ENCODE peak calls at places on chromosomes 2 and 18, in seven cellular contexts. One of them, this sample, is unnamed. For H3K4me1, the result is how much of the 10 kb centered on the place peaks cover.

GRCh38 chr18:3005462-3005861 is 7.5 kb downstream of the LPIN2 start:
- DNase-seq in left ventricle myocardium inferior: no peak
- DNase-seq in A549: no peak
- DNase-seq in CD4-positive, CD25-positive, alpha-beta regulatory T cell: no peak
- DNase-seq in Caco-2: no peak
- DNase-seq in hepatocyte: no peak
- DNase-seq in body of pancreas: no peak
- DNase-seq in this sample: no peak

GRCh38 chr2:8574196-8575010 is 107.5 kb upstream of the ID2 start:
- DNase-seq in left ventricle myocardium inferior: no peak
- DNase-seq in A549: no peak
- DNase-seq in CD4-positive, CD25-positive, alpha-beta regulatory T cell: no peak
- DNase-seq in Caco-2: peak
- DNase-seq in hepatocyte: peak
- DNase-seq in body of pancreas: peak
- DNase-seq in this sample: no peak

GRCh38 chr2:234341332-234341985 is 155.4 kb downstream of the ARL4C start:
- DNase-seq in left ventricle myocardium inferior: no peak
- DNase-seq in A549: no peak
- DNase-seq in CD4-positive, CD25-positive, alpha-beta regulatory T cell: no peak
- DNase-seq in Caco-2: no peak
- DNase-seq in hepatocyte: no peak
- DNase-seq in body of pancreas: no peak
- DNase-seq in this sample: no peak

GRCh38 chr2:17303054-17303453 is 215.2 kb downstream of the RAD51AP2 start:
- DNase-seq in left ventricle myocardium inferior: no peak
- DNase-seq in A549: no peak
- DNase-seq in CD4-positive, CD25-positive, alpha-beta regulatory T cell: no peak
- DNase-seq in Caco-2: no peak
- DNase-seq in hepatocyte: no peak
- DNase-seq in body of pancreas: no peak
- DNase-seq in this sample: peak

GRCh38 chr2:161571051-161571429 is 53.2 kb upstream of the SLC4A10 start:
- DNase-seq in left ventricle myocardium inferior: no peak
- DNase-seq in A549: no peak
- DNase-seq in CD4-positive, CD25-positive, alpha-beta regulatory T cell: no peak
- DNase-seq in Caco-2: no peak
- DNase-seq in hepatocyte: no peak
- DNase-seq in body of pancreas: no peak
- DNase-seq in this sample: no peak

GRCh38 chr18:44696892-44697291 is 16.2 kb downstream of the SETBP1 start:
- DNase-seq in left ventricle myocardium inferior: no peak
- DNase-seq in A549: no peak
- DNase-seq in CD4-positive, CD25-positive, alpha-beta regulatory T cell: no peak
- DNase-seq in Caco-2: peak
- DNase-seq in hepatocyte: peak
- DNase-seq in body of pancreas: peak
- DNase-seq in this sample: no peak

GRCh38 chr2:111900859-111901258 is 2.5 kb downstream of the MERTK start:
- DNase-seq in left ventricle myocardium inferior: no peak
- DNase-seq in A549: peak
- DNase-seq in CD4-positive, CD25-positive, alpha-beta regulatory T cell: no peak
- DNase-seq in Caco-2: peak
- DNase-seq in hepatocyte: peak
- DNase-seq in body of pancreas: peak
- DNase-seq in this sample: no peak

GRCh38 chr2:65605427-65606058 is 173.1 kb upstream of the SPRED2 start:
- DNase-seq in left ventricle myocardium inferior: no peak
- DNase-seq in A549: no peak
- DNase-seq in CD4-positive, CD25-positive, alpha-beta regulatory T cell: no peak
- DNase-seq in Caco-2: no peak
- DNase-seq in hepatocyte: no peak
- DNase-seq in body of pancreas: no peak
- DNase-seq in this sample: no peak

GRCh38 chr2:17257194-17257909 is 260.9 kb downstream of the RAD51AP2 start:
- DNase-seq in left ventricle myocardium inferior: no peak
- DNase-seq in A549: no peak
- DNase-seq in CD4-positive, CD25-positive, alpha-beta regulatory T cell: no peak
- DNase-seq in Caco-2: no peak
- DNase-seq in hepatocyte: no peak
- DNase-seq in body of pancreas: no peak
- DNase-seq in this sample: no peak

GRCh38 chr18:36352384-36352783 is 54.9 kb downstream of the FHOD3 start:
- DNase-seq in left ventricle myocardium inferior: no peak
- DNase-seq in A549: no peak
- DNase-seq in CD4-positive, CD25-positive, alpha-beta regulatory T cell: no peak
- DNase-seq in Caco-2: no peak
- DNase-seq in hepatocyte: peak
- DNase-seq in body of pancreas: peak
- DNase-seq in this sample: no peak

GRCh38 chr2:31138037-31138962 is at the start of gene GALNT14:
- DNase-seq in left ventricle myocardium inferior: peak
- DNase-seq in A549: peak
- DNase-seq in CD4-positive, CD25-positive, alpha-beta regulatory T cell: no peak
- DNase-seq in Caco-2: no peak
- DNase-seq in hepatocyte: peak
- DNase-seq in body of pancreas: peak
- DNase-seq in this sample: no peak

GRCh38 chr2:168434164-168434563 is 21.9 kb upstream of the CERS6 start:
- DNase-seq in left ventricle myocardium inferior: peak
- DNase-seq in A549: no peak
- DNase-seq in CD4-positive, CD25-positive, alpha-beta regulatory T cell: no peak
- DNase-seq in Caco-2: no peak
- DNase-seq in hepatocyte: peak
- DNase-seq in body of pancreas: peak
- DNase-seq in this sample: no peak

GRCh38 chr18:55592572-55592971 is 4.6 kb upstream of the TCF4 start:
- DNase-seq in left ventricle myocardium inferior: no peak
- DNase-seq in A549: no peak
- DNase-seq in CD4-positive, CD25-positive, alpha-beta regulatory T cell: no peak
- DNase-seq in Caco-2: no peak
- DNase-seq in hepatocyte: no peak
- DNase-seq in body of pancreas: no peak
- DNase-seq in this sample: no peak

DNA sequence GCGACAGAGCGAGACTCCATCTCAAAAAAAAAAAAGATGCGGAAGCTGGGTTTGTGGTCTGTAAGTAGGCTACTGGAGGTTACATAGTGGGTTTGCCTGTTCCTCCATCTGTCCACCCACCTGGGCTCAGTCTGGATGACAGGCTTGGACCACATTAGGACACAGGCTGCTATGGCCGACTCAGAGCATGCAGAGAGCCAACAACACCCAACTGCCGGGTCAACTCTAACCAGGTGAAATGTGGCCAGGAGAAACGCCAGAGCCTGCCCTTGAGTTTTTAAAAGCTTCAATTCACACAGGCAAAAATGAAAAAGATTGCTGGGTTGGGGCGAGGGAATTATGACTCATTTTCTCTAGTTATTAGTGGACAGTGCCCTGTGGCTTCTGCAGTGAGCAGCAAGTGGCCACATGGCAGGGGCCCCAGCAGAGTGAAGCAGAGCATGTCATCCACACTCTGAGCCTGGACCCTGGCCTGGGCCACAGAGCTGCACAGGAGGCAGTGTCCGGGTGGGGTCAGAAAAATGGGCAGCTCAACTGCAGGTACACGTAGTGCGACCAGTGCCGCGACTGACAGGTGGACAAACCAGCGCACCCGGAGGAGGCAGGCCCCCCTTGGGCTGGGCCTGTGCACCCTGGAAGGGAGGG is 67.4 kb downstream of the BIN1 start:
- DNase-seq in left ventricle myocardium inferior: no peak
- DNase-seq in A549: no peak
- DNase-seq in CD4-positive, CD25-positive, alpha-beta regulatory T cell: no peak
- DNase-seq in Caco-2: no peak
- DNase-seq in hepatocyte: no peak
- DNase-seq in body of pancreas: no peak
- DNase-seq in this sample: no peak
- H3K4me1 ChIP-seq in left ventricle myocardium inferior: under half
- H3K4me1 ChIP-seq in A549: under half
- H3K4me1 ChIP-seq in CD4-positive, CD25-positive, alpha-beta regulatory T cell: under half
- H3K4me1 ChIP-seq in Caco-2: under half
- H3K4me1 ChIP-seq in hepatocyte: under half
- H3K4me1 ChIP-seq in body of pancreas: under half
- H3K4me1 ChIP-seq in this sample: under half

GRCh38 chr2:227016894-227017293 is 147.1 kb downstream of the COL4A4 start:
- DNase-seq in left ventricle myocardium inferior: no peak
- DNase-seq in A549: no peak
- DNase-seq in CD4-positive, CD25-positive, alpha-beta regulatory T cell: no peak
- DNase-seq in Caco-2: no peak
- DNase-seq in hepatocyte: no peak
- DNase-seq in body of pancreas: no peak
- DNase-seq in this sample: no peak

GRCh38 chr2:227007940-227008339 is 156.1 kb downstream of the COL4A4 start:
- DNase-seq in left ventricle myocardium inferior: no peak
- DNase-seq in A549: no peak
- DNase-seq in CD4-positive, CD25-positive, alpha-beta regulatory T cell: no peak
- DNase-seq in Caco-2: no peak
- DNase-seq in hepatocyte: no peak
- DNase-seq in body of pancreas: no peak
- DNase-seq in this sample: no peak

GRCh38 chr2:227013881-227014280 is 150.1 kb downstream of the COL4A4 start:
- DNase-seq in left ventricle myocardium inferior: no peak
- DNase-seq in A549: no peak
- DNase-seq in CD4-positive, CD25-positive, alpha-beta regulatory T cell: no peak
- DNase-seq in Caco-2: no peak
- DNase-seq in hepatocyte: no peak
- DNase-seq in body of pancreas: no peak
- DNase-seq in this sample: no peak

GRCh38 chr2:227010433-227010832 is 153.6 kb downstream of the COL4A4 start:
- DNase-seq in left ventricle myocardium inferior: no peak
- DNase-seq in A549: no peak
- DNase-seq in CD4-positive, CD25-positive, alpha-beta regulatory T cell: no peak
- DNase-seq in Caco-2: no peak
- DNase-seq in hepatocyte: no peak
- DNase-seq in body of pancreas: no peak
- DNase-seq in this sample: no peak

GRCh38 chr2:227013330-227013729 is 150.7 kb downstream of the COL4A4 start:
- DNase-seq in left ventricle myocardium inferior: no peak
- DNase-seq in A549: no peak
- DNase-seq in CD4-positive, CD25-positive, alpha-beta regulatory T cell: no peak
- DNase-seq in Caco-2: no peak
- DNase-seq in hepatocyte: no peak
- DNase-seq in body of pancreas: no peak
- DNase-seq in this sample: no peak
- H3K4me1 ChIP-seq in left ventricle myocardium inferior: under half
- H3K4me1 ChIP-seq in A549: under half
- H3K4me1 ChIP-seq in CD4-positive, CD25-positive, alpha-beta regulatory T cell: under half
- H3K4me1 ChIP-seq in Caco-2: under half
- H3K4me1 ChIP-seq in hepatocyte: under half
- H3K4me1 ChIP-seq in body of pancreas: under half
- H3K4me1 ChIP-seq in this sample: under half

GRCh38 chr2:109481196-109481555 is 132.6 kb downstream of the SEPTIN10 start:
- DNase-seq in left ventricle myocardium inferior: no peak
- DNase-seq in A549: no peak
- DNase-seq in CD4-positive, CD25-positive, alpha-beta regulatory T cell: no peak
- DNase-seq in Caco-2: no peak
- DNase-seq in hepatocyte: no peak
- DNase-seq in body of pancreas: peak
- DNase-seq in this sample: no peak
- H3K4me1 ChIP-seq in left ventricle myocardium inferior: half or more
- H3K4me1 ChIP-seq in A549: under half
- H3K4me1 ChIP-seq in CD4-positive, CD25-positive, alpha-beta regulatory T cell: under half
- H3K4me1 ChIP-seq in Caco-2: under half
- H3K4me1 ChIP-seq in hepatocyte: under half
- H3K4me1 ChIP-seq in body of pancreas: under half
- H3K4me1 ChIP-seq in this sample: under half

DNA sequence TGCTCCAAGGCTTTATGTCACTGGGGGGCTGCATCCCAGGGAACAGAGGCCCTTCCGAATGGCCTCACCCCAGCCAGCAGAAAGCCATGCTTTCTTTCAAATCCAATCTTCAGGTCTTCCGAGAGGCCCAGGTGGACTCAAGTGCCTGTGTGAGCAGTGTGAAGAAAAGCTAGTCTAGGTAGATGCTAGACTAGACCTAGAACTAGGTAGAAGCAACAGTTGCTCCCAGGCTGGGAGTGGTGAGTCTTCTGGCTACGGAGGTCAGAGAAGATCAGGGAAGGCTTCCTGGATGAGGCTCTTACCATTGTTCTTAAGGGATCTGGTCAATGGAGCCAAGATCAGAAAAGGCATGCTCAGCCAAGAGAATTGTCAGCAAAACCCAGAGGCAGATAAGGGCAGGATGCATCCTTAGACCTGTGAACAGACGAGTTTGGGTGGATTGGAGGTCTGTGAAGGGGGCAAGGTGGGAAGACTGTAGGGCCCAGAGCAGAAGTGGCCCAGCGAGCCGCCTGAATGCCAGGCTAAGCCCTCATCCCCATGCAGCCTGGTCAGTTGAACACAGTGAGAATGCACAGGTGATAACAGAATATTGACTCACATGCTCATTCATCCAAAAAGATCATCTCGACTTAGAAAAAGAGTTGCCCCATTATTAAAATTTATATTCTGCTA is 110.8 kb downstream of the SMAD7 start:
- DNase-seq in left ventricle myocardium inferior: no peak
- DNase-seq in A549: no peak
- DNase-seq in CD4-positive, CD25-positive, alpha-beta regulatory T cell: no peak
- DNase-seq in Caco-2: no peak
- DNase-seq in hepatocyte: no peak
- DNase-seq in body of pancreas: no peak
- DNase-seq in this sample: no peak
- H3K4me1 ChIP-seq in left ventricle myocardium inferior: half or more
- H3K4me1 ChIP-seq in A549: half or more
- H3K4me1 ChIP-seq in CD4-positive, CD25-positive, alpha-beta regulatory T cell: under half
- H3K4me1 ChIP-seq in Caco-2: under half
- H3K4me1 ChIP-seq in hepatocyte: half or more
- H3K4me1 ChIP-seq in body of pancreas: under half
- H3K4me1 ChIP-seq in this sample: half or more